ENCODE peak calls at places on chromosome 2, in five cellular contexts. A is stimulated activated CD4-positive, alpha-beta T cell treated with anti-CD3 and anti-CD28 coated beads, Interleukin-15, amount 100 ng/mL, for 24 hours; D is GDM1; H is mesendoderm; E is CD8-positive, alpha-beta T cell. S is an unnamed sample.

GRCh38 chr2:214713080-214713830 is 96.2 kb downstream of the BARD1 start:
- DNase-seq in E (no peak), D (no peak), A (no peak), H (no peak), S (no peak)

GRCh38 chr2:113757059-113757657 is 716 bp upstream of the SLC35F5 start:
- DNase-seq in D (no peak), A (peak; percentile 6), E (peak; percentile 13), H (no peak), S (no peak)

GRCh38 chr2:20836521-20836920 is 13.6 kb upstream of the LDAH start:
- DNase-seq in E (no peak), A (no peak), D (no peak), H (no peak), S (no peak)

GRCh38 chr2:26455801-26456700 is 21.9 kb downstream of the OTOF start:
- DNase-seq in E (no peak), A (no peak), H (no peak), D (peak; percentile 14), S (no peak)

GRCh38 chr2:629961-630360 is 47.2 kb downstream of the TMEM18 start:
- DNase-seq in A (no peak), E (no peak), H (no peak), D (no peak), S (no peak)

GRCh38 chr2:96715658-96716057 is 24.2 kb downstream of the LMAN2L start:
- DNase-seq in D (no peak), E (no peak), H (peak; percentile 51), A (no peak), S (no peak)

GRCh38 chr2:175203621-175204496 is 22.3 kb upstream of the ATP5MC3 start:
- DNase-seq in A (peak; percentile 66), H (peak; percentile 89), D (peak; percentile 3), E (peak; percentile 51), S (peak; percentile 62)

GRCh38 chr2:96864343-96865091 is 5.4 kb downstream of the SEMA4C start:
- DNase-seq in D (no peak), A (no peak), H (no peak), E (no peak), S (no peak)

GRCh38 chr2:196801986-196802385 is 2.5 kb upstream of the GTF3C3 start:
- DNase-seq in A (no peak), D (no peak), E (no peak), H (no peak), S (no peak)

GRCh38 chr2:40032650-40033319 is 253.7 kb upstream of the THUMPD2 start:
- DNase-seq in A (no peak), D (no peak), H (no peak), E (no peak), S (no peak)

GRCh38 chr2:12796617-12797016 is 79.9 kb downstream of the TRIB2 start:
- DNase-seq in H (no peak), A (no peak), D (no peak), E (no peak), S (no peak)

GRCh38 chr2:692767-693166 is 15.6 kb upstream of the TMEM18 start:
- DNase-seq in D (no peak), H (no peak), E (no peak), A (no peak), S (no peak)

GRCh38 chr2:239303711-239304532 is 96.9 kb downstream of the HDAC4 start:
- DNase-seq in D (no peak), H (no peak), A (no peak), E (no peak), S (peak; percentile 44)

GRCh38 chr2:15894459-15895144 is 45.7 kb upstream of the MYCN start:
- DNase-seq in H (no peak), D (no peak), A (no peak), E (no peak), S (no peak)

GRCh38 chr2:187615364-187615763 is 61.1 kb upstream of the TFPI start:
- DNase-seq in D (no peak), H (no peak), E (no peak), A (no peak), S (no peak)

GRCh38 chr2:41720298-41720697 is 327.5 kb upstream of the PKDCC start:
- DNase-seq in H (no peak), E (no peak), D (no peak), A (no peak), S (no peak)

GRCh38 chr2:176120369-176121307 is 1.9 kb upstream of the HOXD9 start:
- DNase-seq in D (no peak), E (no peak), A (no peak), H (no peak), S (no peak)

GRCh38 chr2:163613155-163613554 is 122.7 kb downstream of the FIGN start:
- DNase-seq in H (no peak), A (no peak), E (no peak), D (no peak), S (no peak)

GRCh38 chr2:112627060-112628040 is 18.4 kb upstream of the SLC20A1 start:
- DNase-seq in H (no peak), D (peak; percentile 74), A (no peak), E (no peak), S (no peak)

GRCh38 chr2:3182848-3183247 is 194.8 kb downstream of the EIPR1 start:
- DNase-seq in D (no peak), H (no peak), A (no peak), E (no peak), S (no peak)

GRCh38 chr2:190804182-190804795 is 76.3 kb upstream of the GLS start:
- DNase-seq in H (no peak), D (no peak), A (no peak), E (no peak), S (peak; percentile 12)

GRCh38 chr2:96801464-96802280 is 14.4 kb upstream of the CNNM3 start:
- DNase-seq in A (no peak), D (no peak), E (no peak), H (no peak), S (no peak)